ENCODE peak calls at places on chromosomes 1 and 21, in four cellular contexts. B, F, G and P are unnamed samples.
A peak's percentile ranks its signal among the peaks of the same experiment; 100 is the strongest.

GRCh38 chr21:42683371-42684108 is 30.1 kb downstream of the PDE9A start:
- DNase-seq in B (no peak), F (no peak), G (no peak), P (no peak)

GRCh38 chr1:163085041-163085903 is 16.1 kb downstream of the RGS4 start:
- DNase-seq in B (no peak), F (no peak), G (no peak), P (no peak)

GRCh38 chr1:51453010-51453409 is 66.1 kb downstream of the EPS15 start:
- DNase-seq in B (no peak), F (no peak), G (no peak), P (no peak)

GRCh38 chr1:3717715-3718601 is 34.3 kb upstream of the CCDC27 start:
- DNase-seq in B (no peak), F (no peak), G (no peak), P (no peak)

GRCh38 chr1:19414490-19414889 is 70.8 kb downstream of the CAPZB start:
- DNase-seq in B (no peak), F (peak; percentile 27), G (no peak), P (no peak)

GRCh38 chr21:41396452-41397107 is 29.5 kb upstream of the MX1 start:
- DNase-seq in B (no peak), F (peak; percentile 10), G (no peak), P (no peak)

GRCh38 chr1:180696361-180696760 is 64.5 kb downstream of the XPR1 start:
- DNase-seq in B (no peak), F (no peak), G (no peak), P (no peak)

GRCh38 chr1:93680121-93681094 is 1.2 kb downstream of the BCAR3 start:
- DNase-seq in B (no peak), F (peak; percentile 72), G (peak; percentile 73), P (no peak)

GRCh38 chr1:96559707-96560588 is 161.6 kb upstream of the PTBP2 start:
- DNase-seq in B (peak; percentile 100), F (no peak), G (peak; percentile 4), P (no peak)

GRCh38 chr1:213921352-213922111 is 66.2 kb upstream of the PROX1 start:
- DNase-seq in B (no peak), F (no peak), G (no peak), P (no peak)